ENCODE peak calls at places on chromosomes 13 and 19, in seven cellular contexts. One of them, this sample, is unnamed.

GRCh38 chr19:29616541-29616940 is 10.5 kb downstream of the POP4 start:
- DNase-seq in stimulated activated effector memory CD8-positive, alpha-beta T cell treated with anti-CD3 and anti-CD28 coated beads, Interleukin-12 subunit alpha, Interleukin-12 subunit beta, amount 100 ng/mL, for 72 hours: no peak
- DNase-seq in HFFc6: no peak
- DNase-seq in NCI-H2171: no peak
- DNase-seq in SK-N-DZ: no peak
- DNase-seq in small intestine: no peak
- DNase-seq in effector memory CD8-positive, alpha-beta T cell: no peak
- DNase-seq in this sample: no peak

GRCh38 chr13:36998624-36999041 is 507 bp downstream of the ALG5 start:
- DNase-seq in stimulated activated effector memory CD8-positive, alpha-beta T cell treated with anti-CD3 and anti-CD28 coated beads, Interleukin-12 subunit alpha, Interleukin-12 subunit beta, amount 100 ng/mL, for 72 hours: peak
- DNase-seq in small intestine: peak
- DNase-seq in NCI-H2171: no peak
- DNase-seq in effector memory CD8-positive, alpha-beta T cell: peak
- DNase-seq in SK-N-DZ: peak
- DNase-seq in HFFc6: no peak
- DNase-seq in this sample: peak

GRCh38 chr13:99808786-99809185 is 162.8 kb downstream of the ZIC5 start:
- DNase-seq in SK-N-DZ: no peak
- DNase-seq in stimulated activated effector memory CD8-positive, alpha-beta T cell treated with anti-CD3 and anti-CD28 coated beads, Interleukin-12 subunit alpha, Interleukin-12 subunit beta, amount 100 ng/mL, for 72 hours: no peak
- DNase-seq in NCI-H2171: no peak
- DNase-seq in effector memory CD8-positive, alpha-beta T cell: no peak
- DNase-seq in HFFc6: no peak
- DNase-seq in small intestine: no peak
- DNase-seq in this sample: no peak

GRCh38 chr19:7527516-7528191 is 5.2 kb downstream of the MCOLN1 start:
- DNase-seq in stimulated activated effector memory CD8-positive, alpha-beta T cell treated with anti-CD3 and anti-CD28 coated beads, Interleukin-12 subunit alpha, Interleukin-12 subunit beta, amount 100 ng/mL, for 72 hours: no peak
- DNase-seq in NCI-H2171: no peak
- DNase-seq in HFFc6: no peak
- DNase-seq in small intestine: no peak
- DNase-seq in SK-N-DZ: no peak
- DNase-seq in effector memory CD8-positive, alpha-beta T cell: no peak
- DNase-seq in this sample: no peak

GRCh38 chr19:9885077-9885552 is 50.0 kb downstream of the PIN1 start:
- DNase-seq in SK-N-DZ: no peak
- DNase-seq in HFFc6: peak
- DNase-seq in small intestine: no peak
- DNase-seq in NCI-H2171: peak
- DNase-seq in effector memory CD8-positive, alpha-beta T cell: no peak
- DNase-seq in stimulated activated effector memory CD8-positive, alpha-beta T cell treated with anti-CD3 and anti-CD28 coated beads, Interleukin-12 subunit alpha, Interleukin-12 subunit beta, amount 100 ng/mL, for 72 hours: no peak
- DNase-seq in this sample: no peak

GRCh38 chr19:2197270-2197669 is 33.5 kb downstream of the DOT1L start:
- DNase-seq in effector memory CD8-positive, alpha-beta T cell: no peak
- DNase-seq in HFFc6: no peak
- DNase-seq in stimulated activated effector memory CD8-positive, alpha-beta T cell treated with anti-CD3 and anti-CD28 coated beads, Interleukin-12 subunit alpha, Interleukin-12 subunit beta, amount 100 ng/mL, for 72 hours: no peak
- DNase-seq in NCI-H2171: no peak
- DNase-seq in small intestine: no peak
- DNase-seq in SK-N-DZ: no peak
- DNase-seq in this sample: no peak

GRCh38 chr19:46776927-46777911 is 11.2 kb downstream of the SLC1A5 start:
- DNase-seq in SK-N-DZ: no peak
- DNase-seq in HFFc6: no peak
- DNase-seq in stimulated activated effector memory CD8-positive, alpha-beta T cell treated with anti-CD3 and anti-CD28 coated beads, Interleukin-12 subunit alpha, Interleukin-12 subunit beta, amount 100 ng/mL, for 72 hours: no peak
- DNase-seq in NCI-H2171: no peak
- DNase-seq in small intestine: no peak
- DNase-seq in effector memory CD8-positive, alpha-beta T cell: no peak
- DNase-seq in this sample: peak

GRCh38 chr13:27381601-27382000 is 42.8 kb upstream of the GTF3A start:
- DNase-seq in NCI-H2171: no peak
- DNase-seq in effector memory CD8-positive, alpha-beta T cell: no peak
- DNase-seq in SK-N-DZ: no peak
- DNase-seq in stimulated activated effector memory CD8-positive, alpha-beta T cell treated with anti-CD3 and anti-CD28 coated beads, Interleukin-12 subunit alpha, Interleukin-12 subunit beta, amount 100 ng/mL, for 72 hours: no peak
- DNase-seq in small intestine: no peak
- DNase-seq in HFFc6: no peak
- DNase-seq in this sample: no peak

GRCh38 chr19:14182481-14182880 is 23.5 kb downstream of the ADGRL1 start:
- DNase-seq in small intestine: no peak
- DNase-seq in NCI-H2171: no peak
- DNase-seq in SK-N-DZ: no peak
- DNase-seq in stimulated activated effector memory CD8-positive, alpha-beta T cell treated with anti-CD3 and anti-CD28 coated beads, Interleukin-12 subunit alpha, Interleukin-12 subunit beta, amount 100 ng/mL, for 72 hours: no peak
- DNase-seq in effector memory CD8-positive, alpha-beta T cell: no peak
- DNase-seq in HFFc6: no peak
- DNase-seq in this sample: no peak

GRCh38 chr19:42313096-42313839 is at the start of gene TMEM145:
- DNase-seq in small intestine: peak
- DNase-seq in stimulated activated effector memory CD8-positive, alpha-beta T cell treated with anti-CD3 and anti-CD28 coated beads, Interleukin-12 subunit alpha, Interleukin-12 subunit beta, amount 100 ng/mL, for 72 hours: no peak
- DNase-seq in NCI-H2171: peak
- DNase-seq in HFFc6: no peak
- DNase-seq in effector memory CD8-positive, alpha-beta T cell: no peak
- DNase-seq in SK-N-DZ: peak
- DNase-seq in this sample: peak

GRCh38 chr19:49808762-49809154 is 4.3 kb downstream of the FUZ start:
- DNase-seq in stimulated activated effector memory CD8-positive, alpha-beta T cell treated with anti-CD3 and anti-CD28 coated beads, Interleukin-12 subunit alpha, Interleukin-12 subunit beta, amount 100 ng/mL, for 72 hours: peak
- DNase-seq in SK-N-DZ: peak
- DNase-seq in HFFc6: peak
- DNase-seq in small intestine: peak
- DNase-seq in effector memory CD8-positive, alpha-beta T cell: peak
- DNase-seq in NCI-H2171: no peak
- DNase-seq in this sample: peak

GRCh38 chr19:3178973-3179738 is 587 bp downstream of the S1PR4 start:
- DNase-seq in stimulated activated effector memory CD8-positive, alpha-beta T cell treated with anti-CD3 and anti-CD28 coated beads, Interleukin-12 subunit alpha, Interleukin-12 subunit beta, amount 100 ng/mL, for 72 hours: no peak
- DNase-seq in effector memory CD8-positive, alpha-beta T cell: peak
- DNase-seq in small intestine: no peak
- DNase-seq in HFFc6: no peak
- DNase-seq in SK-N-DZ: no peak
- DNase-seq in NCI-H2171: no peak
- DNase-seq in this sample: no peak

GRCh38 chr19:44582581-44583265 is 30.6 kb upstream of the IGSF23 start:
- DNase-seq in SK-N-DZ: no peak
- DNase-seq in effector memory CD8-positive, alpha-beta T cell: no peak
- DNase-seq in stimulated activated effector memory CD8-positive, alpha-beta T cell treated with anti-CD3 and anti-CD28 coated beads, Interleukin-12 subunit alpha, Interleukin-12 subunit beta, amount 100 ng/mL, for 72 hours: no peak
- DNase-seq in HFFc6: peak
- DNase-seq in small intestine: peak
- DNase-seq in NCI-H2171: no peak
- DNase-seq in this sample: peak

GRCh38 chr13:76783798-76784197 is 102.4 kb downstream of the KCTD12 start:
- DNase-seq in SK-N-DZ: no peak
- DNase-seq in small intestine: no peak
- DNase-seq in stimulated activated effector memory CD8-positive, alpha-beta T cell treated with anti-CD3 and anti-CD28 coated beads, Interleukin-12 subunit alpha, Interleukin-12 subunit beta, amount 100 ng/mL, for 72 hours: no peak
- DNase-seq in effector memory CD8-positive, alpha-beta T cell: no peak
- DNase-seq in HFFc6: no peak
- DNase-seq in NCI-H2171: peak
- DNase-seq in this sample: no peak

GRCh38 chr13:61770697-61771096 is 355.0 kb upstream of the PCDH20 start:
- DNase-seq in small intestine: no peak
- DNase-seq in stimulated activated effector memory CD8-positive, alpha-beta T cell treated with anti-CD3 and anti-CD28 coated beads, Interleukin-12 subunit alpha, Interleukin-12 subunit beta, amount 100 ng/mL, for 72 hours: no peak
- DNase-seq in SK-N-DZ: no peak
- DNase-seq in effector memory CD8-positive, alpha-beta T cell: no peak
- DNase-seq in HFFc6: no peak
- DNase-seq in NCI-H2171: no peak
- DNase-seq in this sample: no peak

GRCh38 chr13:101465877-101466276 is 13.4 kb downstream of the ITGBL1 start:
- DNase-seq in HFFc6: peak
- DNase-seq in stimulated activated effector memory CD8-positive, alpha-beta T cell treated with anti-CD3 and anti-CD28 coated beads, Interleukin-12 subunit alpha, Interleukin-12 subunit beta, amount 100 ng/mL, for 72 hours: no peak
- DNase-seq in NCI-H2171: no peak
- DNase-seq in small intestine: no peak
- DNase-seq in SK-N-DZ: no peak
- DNase-seq in effector memory CD8-positive, alpha-beta T cell: no peak
- DNase-seq in this sample: no peak

GRCh38 chr13:45055198-45055901 is 65.0 kb upstream of the GTF2F2 start:
- DNase-seq in small intestine: peak
- DNase-seq in stimulated activated effector memory CD8-positive, alpha-beta T cell treated with anti-CD3 and anti-CD28 coated beads, Interleukin-12 subunit alpha, Interleukin-12 subunit beta, amount 100 ng/mL, for 72 hours: peak
- DNase-seq in SK-N-DZ: no peak
- DNase-seq in HFFc6: peak
- DNase-seq in effector memory CD8-positive, alpha-beta T cell: no peak
- DNase-seq in NCI-H2171: peak
- DNase-seq in this sample: no peak

GRCh38 chr13:23899555-23899954 is 2.3 kb upstream of the C1QTNF9B start:
- DNase-seq in NCI-H2171: no peak
- DNase-seq in SK-N-DZ: no peak
- DNase-seq in HFFc6: peak
- DNase-seq in effector memory CD8-positive, alpha-beta T cell: peak
- DNase-seq in stimulated activated effector memory CD8-positive, alpha-beta T cell treated with anti-CD3 and anti-CD28 coated beads, Interleukin-12 subunit alpha, Interleukin-12 subunit beta, amount 100 ng/mL, for 72 hours: no peak
- DNase-seq in small intestine: peak
- DNase-seq in this sample: peak

GRCh38 chr13:34620073-34620858 is 321.8 kb upstream of the NBEA start:
- DNase-seq in stimulated activated effector memory CD8-positive, alpha-beta T cell treated with anti-CD3 and anti-CD28 coated beads, Interleukin-12 subunit alpha, Interleukin-12 subunit beta, amount 100 ng/mL, for 72 hours: no peak
- DNase-seq in SK-N-DZ: peak
- DNase-seq in effector memory CD8-positive, alpha-beta T cell: no peak
- DNase-seq in HFFc6: no peak
- DNase-seq in small intestine: no peak
- DNase-seq in NCI-H2171: no peak
- DNase-seq in this sample: no peak